ENCODE peak calls at places on chromosomes 12 and 14, in four cellular contexts. One of them, this sample, is unnamed.

GRCh38 chr12:27434673-27435565 is 11.6 kb upstream of the SMCO2 start:
- DNase-seq in mammary epithelial cell: no peak
- DNase-seq in bronchial epithelial cell: no peak
- DNase-seq in AG04450: no peak
- DNase-seq in this sample: peak; percentile 13

GRCh38 chr12:57498143-57498524 is 10.3 kb downstream of the MARS1 start:
- DNase-seq in mammary epithelial cell: no peak
- DNase-seq in bronchial epithelial cell: no peak
- DNase-seq in AG04450: no peak
- DNase-seq in this sample: no peak

GRCh38 chr12:30970559-30971202 is 44.1 kb downstream of the TSPAN11 start:
- DNase-seq in AG04450: no peak
- DNase-seq in bronchial epithelial cell: no peak
- DNase-seq in mammary epithelial cell: no peak
- DNase-seq in this sample: no peak

GRCh38 chr14:101018561-101019290 is 115.2 kb upstream of the RTL1 start:
- DNase-seq in bronchial epithelial cell: no peak
- DNase-seq in mammary epithelial cell: no peak
- DNase-seq in AG04450: no peak
- DNase-seq in this sample: no peak

GRCh38 chr12:92332552-92332951 is 186.9 kb upstream of the BTG1 start:
- DNase-seq in AG04450: no peak
- DNase-seq in bronchial epithelial cell: no peak
- DNase-seq in mammary epithelial cell: no peak
- DNase-seq in this sample: no peak

GRCh38 chr12:22600226-22600625 is 24.7 kb upstream of the ETNK1 start:
- DNase-seq in AG04450: no peak
- DNase-seq in bronchial epithelial cell: no peak
- DNase-seq in mammary epithelial cell: no peak
- DNase-seq in this sample: no peak

GRCh38 chr14:23384364-23385080 is 7.7 kb downstream of the CMTM5 start:
- DNase-seq in bronchial epithelial cell: no peak
- DNase-seq in AG04450: no peak
- DNase-seq in mammary epithelial cell: no peak
- DNase-seq in this sample: no peak

GRCh38 chr12:132284071-132284492 is 45.3 kb downstream of the GALNT9 start:
- DNase-seq in bronchial epithelial cell: no peak
- DNase-seq in mammary epithelial cell: no peak
- DNase-seq in AG04450: no peak
- DNase-seq in this sample: no peak

GRCh38 chr14:76644875-76645518 is 116.3 kb upstream of the VASH1 start:
- DNase-seq in bronchial epithelial cell: peak; percentile 33
- DNase-seq in AG04450: no peak
- DNase-seq in mammary epithelial cell: peak; percentile 17
- DNase-seq in this sample: peak; percentile 5
- TF ChIP-seq CTCF in bronchial epithelial cell: peak; percentile 83
- TF ChIP-seq CTCF in AG04450: peak; percentile 55
- TF ChIP-seq CTCF in mammary epithelial cell: peak; percentile 79
- TF ChIP-seq CTCF in this sample: peak; percentile 52

GRCh38 chr14:56603648-56604047 is 24.1 kb downstream of the TMEM260 start:
- DNase-seq in mammary epithelial cell: no peak
- DNase-seq in AG04450: no peak
- DNase-seq in bronchial epithelial cell: no peak
- DNase-seq in this sample: no peak

GRCh38 chr14:56594428-56594827 is 14.8 kb downstream of the TMEM260 start:
- DNase-seq in AG04450: no peak
- DNase-seq in bronchial epithelial cell: no peak
- DNase-seq in mammary epithelial cell: no peak
- DNase-seq in this sample: no peak

GRCh38 chr14:56592746-56593544 is 13.3 kb downstream of the TMEM260 start:
- DNase-seq in bronchial epithelial cell: no peak
- DNase-seq in AG04450: no peak
- DNase-seq in mammary epithelial cell: no peak
- DNase-seq in this sample: no peak

DNA sequence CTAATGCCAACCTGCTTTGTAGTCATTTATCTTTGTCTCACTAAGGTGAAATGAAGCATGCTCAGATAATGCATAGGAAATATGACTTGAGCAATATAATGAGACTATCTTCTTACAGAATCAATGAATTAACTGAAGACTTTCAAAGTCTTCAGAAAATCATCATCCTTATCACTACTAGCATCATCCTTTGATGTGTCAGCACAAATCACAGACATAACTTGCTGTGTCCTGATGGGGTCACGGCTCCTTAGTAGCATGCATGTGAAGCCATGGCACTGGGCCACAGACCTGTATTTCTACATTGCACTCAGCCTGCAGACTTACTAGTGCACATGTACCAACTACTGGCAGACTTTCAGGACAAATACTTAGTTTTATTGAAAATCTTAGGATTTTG is 18.9 kb downstream of the TMEM260 start:
- DNase-seq in AG04450: no peak
- DNase-seq in bronchial epithelial cell: no peak
- DNase-seq in mammary epithelial cell: no peak
- DNase-seq in this sample: no peak
- TF ChIP-seq CTCF in AG04450: no peak
- TF ChIP-seq CTCF in bronchial epithelial cell: no peak
- TF ChIP-seq CTCF in mammary epithelial cell: no peak
- TF ChIP-seq CTCF in this sample: no peak

GRCh38 chr14:85530626-85531025 is 682 bp downstream of the FLRT2 start:
- DNase-seq in AG04450: no peak
- DNase-seq in bronchial epithelial cell: no peak
- DNase-seq in mammary epithelial cell: no peak
- DNase-seq in this sample: no peak
- TF ChIP-seq CTCF in AG04450: no peak
- TF ChIP-seq CTCF in bronchial epithelial cell: no peak
- TF ChIP-seq CTCF in mammary epithelial cell: no peak
- TF ChIP-seq CTCF in this sample: no peak

DNA sequence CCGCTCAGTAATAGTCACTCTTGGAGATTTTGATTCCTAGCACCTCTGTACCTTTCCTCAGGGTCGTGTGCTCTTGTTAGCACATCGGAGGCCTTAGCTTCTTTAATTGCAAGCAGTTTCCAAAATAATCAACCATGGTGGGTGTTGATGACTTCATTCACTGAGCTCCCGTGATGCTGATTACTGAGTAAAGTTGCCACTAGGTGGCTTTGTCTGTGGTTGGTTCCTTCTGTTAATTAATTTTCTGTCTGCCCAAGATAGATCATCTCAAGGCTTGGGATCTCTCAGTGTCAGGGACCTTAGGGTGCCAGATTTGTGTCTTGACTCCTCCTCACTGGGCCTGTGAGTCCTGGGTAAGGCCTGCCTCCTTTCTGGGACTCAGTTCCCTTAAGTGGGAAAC is 54.3 kb downstream of the PTPN11 start:
- DNase-seq in bronchial epithelial cell: peak; percentile 8
- DNase-seq in mammary epithelial cell: no peak
- DNase-seq in AG04450: no peak
- DNase-seq in this sample: no peak
- TF ChIP-seq CTCF in bronchial epithelial cell: peak; percentile 9
- TF ChIP-seq CTCF in mammary epithelial cell: peak; percentile 27
- TF ChIP-seq CTCF in AG04450: no peak
- TF ChIP-seq CTCF in this sample: peak; percentile 22

GRCh38 chr14:37708481-37708880 is 113.1 kb downstream of the TTC6 start:
- DNase-seq in AG04450: peak; percentile 7
- DNase-seq in mammary epithelial cell: no peak
- DNase-seq in bronchial epithelial cell: no peak
- DNase-seq in this sample: peak; percentile 23

GRCh38 chr14:37712976-37713431 is 117.6 kb downstream of the TTC6 start:
- DNase-seq in AG04450: no peak
- DNase-seq in mammary epithelial cell: no peak
- DNase-seq in bronchial epithelial cell: no peak
- DNase-seq in this sample: no peak

GRCh38 chr14:37707716-37708115 is 112.3 kb downstream of the TTC6 start:
- DNase-seq in AG04450: no peak
- DNase-seq in mammary epithelial cell: no peak
- DNase-seq in bronchial epithelial cell: peak; percentile 36
- DNase-seq in this sample: no peak

GRCh38 chr14:37711499-37712475 is 116.4 kb downstream of the TTC6 start:
- DNase-seq in AG04450: no peak
- DNase-seq in mammary epithelial cell: no peak
- DNase-seq in bronchial epithelial cell: no peak
- DNase-seq in this sample: no peak

GRCh38 chr14:37709419-37710195 is 114.2 kb downstream of the TTC6 start:
- DNase-seq in AG04450: no peak
- DNase-seq in bronchial epithelial cell: peak; percentile 45
- DNase-seq in mammary epithelial cell: no peak
- DNase-seq in this sample: peak; percentile 39
- TF ChIP-seq CTCF in AG04450: peak; percentile 59
- TF ChIP-seq CTCF in bronchial epithelial cell: peak; percentile 29
- TF ChIP-seq CTCF in mammary epithelial cell: peak; percentile 59
- TF ChIP-seq CTCF in this sample: peak; percentile 48

DNA sequence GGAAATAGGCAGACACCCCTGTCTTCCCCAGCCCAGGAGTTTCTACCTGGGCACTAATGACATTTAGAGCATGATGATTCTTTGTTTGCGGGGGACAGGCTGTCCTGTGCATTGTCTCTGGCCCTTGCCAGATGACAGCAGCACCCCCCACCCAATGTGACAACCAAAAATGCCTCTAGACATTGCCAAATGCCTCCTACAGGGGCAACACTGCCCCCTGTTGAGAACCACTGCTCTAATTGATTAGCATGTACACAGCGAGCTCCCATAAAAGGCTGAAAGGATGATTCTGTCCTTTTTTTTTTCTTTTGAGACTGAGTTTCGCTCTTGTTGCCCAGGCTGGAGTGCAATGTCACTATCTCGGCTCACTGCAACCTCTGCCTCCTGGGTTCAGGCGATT is 50.5 kb downstream of the MAP1LC3B2 start:
- DNase-seq in mammary epithelial cell: no peak
- DNase-seq in AG04450: no peak
- DNase-seq in bronchial epithelial cell: no peak
- DNase-seq in this sample: no peak
- TF ChIP-seq CTCF in mammary epithelial cell: peak; percentile 30
- TF ChIP-seq CTCF in AG04450: peak; percentile 44
- TF ChIP-seq CTCF in bronchial epithelial cell: peak; percentile 11
- TF ChIP-seq CTCF in this sample: peak; percentile 22

DNA sequence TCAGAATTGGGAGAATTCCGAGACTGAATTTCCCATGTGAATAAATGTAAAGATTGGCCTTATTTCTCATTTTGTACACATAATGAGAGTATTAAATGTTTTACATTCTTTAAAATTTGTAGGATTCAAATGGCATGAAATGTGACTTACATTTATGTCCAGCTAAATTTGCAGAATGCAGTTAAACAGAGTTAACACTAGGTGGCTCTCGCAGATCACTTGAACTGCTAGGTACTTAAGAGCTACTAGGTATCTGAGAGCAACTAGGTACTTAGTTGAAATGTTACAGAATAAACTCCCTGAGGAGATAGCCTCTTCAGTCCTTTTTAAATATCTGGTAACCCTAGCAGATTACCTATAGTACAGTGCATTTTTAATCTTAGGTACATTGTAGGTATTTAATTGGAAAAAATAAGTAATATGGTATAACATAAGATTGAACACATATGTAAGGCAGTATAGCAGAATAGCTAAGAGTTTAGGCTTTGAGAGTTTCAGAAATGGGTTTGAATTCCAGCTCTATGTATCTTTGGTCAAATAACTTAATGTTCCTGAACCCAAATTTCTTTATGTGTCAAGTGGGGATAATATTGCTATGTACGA is 73.8 kb downstream of the KIAA0586 start:
- DNase-seq in AG04450: peak; percentile 72
- DNase-seq in mammary epithelial cell: peak; percentile 38
- DNase-seq in bronchial epithelial cell: peak; percentile 74
- DNase-seq in this sample: peak; percentile 84
- TF ChIP-seq CTCF in AG04450: peak; percentile 91
- TF ChIP-seq CTCF in mammary epithelial cell: peak; percentile 84
- TF ChIP-seq CTCF in bronchial epithelial cell: peak; percentile 63
- TF ChIP-seq CTCF in this sample: peak; percentile 80

GRCh38 chr14:75430526-75430925 is 2.7 kb downstream of the JDP2 start:
- DNase-seq in AG04450: no peak
- DNase-seq in mammary epithelial cell: no peak
- DNase-seq in bronchial epithelial cell: no peak
- DNase-seq in this sample: no peak
- TF ChIP-seq CTCF in AG04450: no peak
- TF ChIP-seq CTCF in mammary epithelial cell: no peak
- TF ChIP-seq CTCF in bronchial epithelial cell: no peak
- TF ChIP-seq CTCF in this sample: no peak

GRCh38 chr14:24960816-24961215 is 89.1 kb downstream of the STXBP6 start:
- DNase-seq in mammary epithelial cell: no peak
- DNase-seq in bronchial epithelial cell: no peak
- DNase-seq in AG04450: no peak
- DNase-seq in this sample: peak; percentile 28
- TF ChIP-seq CTCF in mammary epithelial cell: no peak
- TF ChIP-seq CTCF in bronchial epithelial cell: no peak
- TF ChIP-seq CTCF in AG04450: no peak
- TF ChIP-seq CTCF in this sample: no peak